ENCODE peak calls at places on chromosomes 7 and 10, in eight cellular contexts. G, P, E, B, M, A, Z and T are unnamed samples.

GRCh38 chr10:124596116-124596785 is 134.6 kb downstream of the LHPP start:
- DNase-seq in A (no peak), E (peak; percentile 35), M (no peak), G (no peak), B (peak; percentile 10), Z (no peak), P (no peak), T (no peak)

GRCh38 chr10:126581648-126582046 is 88.8 kb downstream of the C10orf90 start:
- DNase-seq in B (no peak), Z (no peak), E (no peak), P (no peak), M (no peak), G (no peak), A (no peak), T (no peak)

GRCh38 chr7:27031289-27032172 is 64.3 kb downstream of the HOXA1 start:
- DNase-seq in P (no peak), Z (no peak), B (no peak), E (no peak), M (no peak), G (no peak), A (no peak), T (no peak)

GRCh38 chr10:101566333-101567164 is 21.5 kb downstream of the POLL start:
- DNase-seq in P (peak; percentile 67), Z (no peak), E (peak; percentile 52), B (peak; percentile 54), A (no peak), M (peak; percentile 59), G (peak; percentile 76), T (peak; percentile 74)

GRCh38 chr7:27663989-27664331 is 1.3 kb upstream of the HIBADH start:
- DNase-seq in B (no peak), A (no peak), E (no peak), G (no peak), M (no peak), P (no peak), Z (no peak), T (no peak)

GRCh38 chr7:87506243-87507180 is 31.0 kb upstream of the ABCB4 start:
- DNase-seq in E (no peak), P (no peak), G (no peak), M (no peak), A (no peak), Z (no peak), B (no peak), T (no peak)

GRCh38 chr10:16436367-16436757 is 448 bp upstream of the PTER start:
- DNase-seq in A (no peak), M (peak; percentile 21), P (no peak), Z (peak; percentile 51), E (no peak), B (no peak), G (no peak), T (no peak)

GRCh38 chr7:25359471-25360059 is 131.3 kb upstream of the NPVF start:
- DNase-seq in G (no peak), Z (no peak), E (no peak), B (no peak), P (no peak), M (no peak), A (no peak), T (no peak)

GRCh38 chr10:75403144-75404022 is 1.8 kb upstream of the ZNF503 start:
- DNase-seq in M (peak; percentile 74), P (peak; percentile 53), A (no peak), G (peak; percentile 82), B (peak; percentile 76), Z (peak; percentile 69), E (peak; percentile 62), T (peak; percentile 23)

GRCh38 chr10:13788701-13789447 is 202.1 kb downstream of the PRPF18 start:
- DNase-seq in M (no peak), A (peak; percentile 47), B (peak; percentile 27), P (peak; percentile 76), Z (no peak), G (no peak), E (peak; percentile 80), T (peak; percentile 14)

GRCh38 chr10:60537697-60538096 is 148.0 kb upstream of the ANK3 start:
- DNase-seq in B (no peak), P (no peak), G (no peak), M (no peak), E (no peak), A (no peak), Z (no peak), T (no peak)

GRCh38 chr7:103573479-103574058 is 127.6 kb upstream of the SLC26A5 start:
- DNase-seq in E (no peak), M (peak; percentile 32), A (no peak), Z (no peak), P (no peak), G (no peak), B (no peak), T (no peak)

GRCh38 chr7:79051915-79052314 is 401.6 kb downstream of the MAGI2 start:
- DNase-seq in Z (no peak), M (no peak), A (no peak), P (no peak), E (no peak), G (no peak), B (no peak), T (no peak)

GRCh38 chr10:44424298-44424697 is 39.4 kb upstream of the CXCL12 start:
- DNase-seq in B (no peak), M (no peak), A (no peak), G (no peak), E (no peak), P (no peak), Z (no peak), T (no peak)
- H3K27ac ChIP-seq in B (no peak overlapping the region), M (no peak overlapping the region), A (no peak overlapping the region), G (no peak overlapping the region), E (no peak overlapping the region), P (no peak overlapping the region), Z (no peak overlapping the region), T (no peak overlapping the region)

DNA sequence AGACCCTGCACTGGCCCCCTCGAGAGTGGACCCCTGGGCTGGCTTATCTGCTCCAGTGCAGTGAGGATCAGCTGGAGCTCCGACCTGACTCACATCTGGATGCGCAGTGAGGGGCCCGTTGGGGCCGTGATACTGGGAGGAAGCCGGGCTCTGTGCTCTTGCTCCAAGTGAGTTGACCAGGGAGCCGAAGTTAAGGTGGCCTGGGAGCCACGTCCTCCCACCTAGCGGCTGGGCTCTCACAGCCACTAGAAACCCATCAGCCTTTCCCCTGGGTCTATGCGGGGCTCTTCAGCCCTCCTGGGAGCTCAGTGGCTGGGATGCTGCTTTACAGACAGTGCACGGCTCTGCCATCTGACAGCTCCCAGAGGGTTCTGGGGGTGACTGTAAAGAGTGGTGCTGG is 9.1 kb downstream of the ALKBH4 start:
- DNase-seq in M (no peak), B (no peak), E (no peak), Z (no peak), G (peak; percentile 43), P (no peak), A (no peak), T (no peak)
- H3K27ac ChIP-seq in M (no peak overlapping the region), B (no peak overlapping the region), E (no peak overlapping the region), Z (no peak overlapping the region), G (no peak overlapping the region), P (no peak overlapping the region), A (no peak overlapping the region), T (no peak overlapping the region)

GRCh38 chr7:155374276-155375252 is 76.9 kb downstream of the INSIG1 start:
- DNase-seq in G (peak; percentile 73), M (peak; percentile 11), A (no peak), Z (no peak), E (no peak), B (no peak), P (no peak), T (no peak)
- H3K27ac ChIP-seq in G (no peak overlapping the region), M (no peak overlapping the region), A (no peak overlapping the region), Z (no peak overlapping the region), E (no peak overlapping the region), B (no peak overlapping the region), P (no peak overlapping the region), T (no peak overlapping the region)

DNA sequence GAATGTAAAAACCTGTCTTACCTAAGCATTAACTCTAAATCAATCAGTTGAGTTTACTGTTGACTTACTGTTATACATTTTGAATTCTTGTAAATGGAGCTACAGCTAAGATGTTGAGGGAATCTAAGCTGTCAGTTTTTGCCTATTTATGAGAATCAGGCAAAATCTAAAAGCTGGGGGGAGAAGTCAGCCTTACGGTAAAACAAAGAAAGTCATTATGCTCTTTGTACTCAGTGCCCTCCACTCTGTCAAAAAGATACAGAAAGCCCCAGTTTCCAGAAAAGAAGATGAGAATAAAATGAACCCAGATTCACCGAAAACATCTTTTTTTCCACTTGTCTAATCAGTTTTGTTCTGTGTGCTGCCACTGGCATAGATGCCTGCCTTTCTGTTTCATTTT is 30.2 kb upstream of the KDM7A start:
- DNase-seq in Z (no peak), E (no peak), A (no peak), B (no peak), G (no peak), M (no peak), P (no peak), T (no peak)
- H3K27ac ChIP-seq in Z (no peak overlapping the region), E (no peak overlapping the region), A (no peak overlapping the region), B (no peak overlapping the region), G (no peak overlapping the region), M (no peak overlapping the region), P (no peak overlapping the region), T (no peak overlapping the region)

DNA sequence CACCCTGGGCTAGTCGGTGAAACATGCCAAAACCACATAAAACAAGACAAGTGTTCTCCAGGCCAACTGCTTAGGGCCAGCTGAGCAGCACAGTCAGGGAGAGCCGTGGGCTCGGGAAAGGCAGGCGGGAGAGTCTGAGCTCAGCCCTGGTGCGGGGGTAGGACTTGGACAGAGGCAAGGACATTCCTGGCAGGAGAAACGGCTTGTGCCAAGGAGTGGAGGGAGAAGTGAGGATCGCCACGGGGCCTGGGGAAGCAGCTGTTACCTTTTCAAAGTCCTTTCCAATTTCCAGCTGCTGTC is 4.2 kb downstream of the ELN start:
- DNase-seq in P (no peak), Z (no peak), B (peak; percentile 60), M (no peak), A (peak; percentile 46), E (peak; percentile 78), G (no peak), T (peak; percentile 9)
- H3K27ac ChIP-seq in P (peak overlapping the region; percentile 77), Z (peak overlapping the region; percentile 78), B (peak overlapping the region; percentile 87), M (no peak overlapping the region), A (peak overlapping the region; percentile 54), E (peak overlapping the region; percentile 72), G (peak overlapping the region; percentile 18), T (no peak overlapping the region)